ENCODE peak calls at places on chromosomes 5 and 9, in eight cellular contexts. A, D, Q, N, U, B, F and S are unnamed samples.

GRCh38 chr9:137423001-137423809 is at the start of the genes EXD3 and NOXA1:
- DNase-seq in A (peak), D (peak), Q (peak), N (peak), U (peak), B (peak), F (peak), S (peak)

GRCh38 chr9:85319946-85320345 is 421.8 kb downstream of the AGTPBP1 start:
- DNase-seq in A (no peak), D (no peak), Q (no peak), N (no peak), U (no peak), B (no peak), F (no peak), S (no peak)

GRCh38 chr5:60455589-60455988 is 244.4 kb downstream of the DEPDC1B start:
- DNase-seq in A (no peak), D (no peak), Q (no peak), N (no peak), U (no peak), B (no peak), F (no peak), S (no peak)

GRCh38 chr5:7395432-7396168 is at the start of gene ADCY2:
- DNase-seq in A (no peak), D (no peak), Q (no peak), N (no peak), U (no peak), B (no peak), F (no peak), S (no peak)

GRCh38 chr5:14569948-14570691 is 11.5 kb upstream of the OTULINL start:
- DNase-seq in A (no peak), D (no peak), Q (no peak), N (no peak), U (no peak), B (no peak), F (no peak), S (no peak)

GRCh38 chr5:109316631-109317030 is 93.1 kb downstream of the PJA2 start:
- DNase-seq in A (peak), D (no peak), Q (peak), N (no peak), U (no peak), B (no peak), F (no peak), S (no peak)

GRCh38 chr9:36316629-36317317 is 58.5 kb upstream of the GNE start:
- DNase-seq in A (no peak), D (peak), Q (no peak), N (no peak), U (no peak), B (no peak), F (no peak), S (no peak)

GRCh38 chr9:93136011-93136440 is 2.0 kb upstream of the NINJ1 start:
- DNase-seq in A (no peak), D (no peak), Q (peak), N (no peak), U (no peak), B (no peak), F (no peak), S (no peak)

GRCh38 chr5:123696948-123697347 is 185.0 kb downstream of the CSNK1G3 start:
- DNase-seq in A (no peak), D (peak), Q (peak), N (no peak), U (no peak), B (no peak), F (no peak), S (no peak)

GRCh38 chr5:54146906-54147305 is 163.5 kb downstream of the ARL15 start:
- DNase-seq in A (no peak), D (no peak), Q (no peak), N (no peak), U (no peak), B (no peak), F (no peak), S (no peak)

GRCh38 chr5:151078490-151079262 is 2.2 kb downstream of the TNIP1 start:
- DNase-seq in A (no peak), D (no peak), Q (no peak), N (no peak), U (no peak), B (peak), F (no peak), S (no peak)

GRCh38 chr5:178555771-178556211 is 34.4 kb downstream of the COL23A1 start:
- DNase-seq in A (no peak), D (no peak), Q (no peak), N (no peak), U (no peak), B (no peak), F (no peak), S (no peak)

GRCh38 chr5:1777281-1778137 is 22.1 kb downstream of the MRPL36 start:
- DNase-seq in A (no peak), D (no peak), Q (no peak), N (no peak), U (no peak), B (no peak), F (no peak), S (peak)

GRCh38 chr5:173920024-173920753 is 32.0 kb downstream of the CPEB4 start:
- DNase-seq in A (no peak), D (no peak), Q (no peak), N (no peak), U (no peak), B (no peak), F (no peak), S (no peak)

GRCh38 chr5:157518963-157519362 is 56.6 kb downstream of the ADAM19 start:
- DNase-seq in A (no peak), D (no peak), Q (no peak), N (no peak), U (no peak), B (no peak), F (no peak), S (no peak)

GRCh38 chr9:3477236-3477834 is 48.5 kb downstream of the RFX3 start:
- DNase-seq in A (no peak), D (no peak), Q (no peak), N (no peak), U (no peak), B (no peak), F (no peak), S (no peak)

GRCh38 chr9:77748214-77748772 is 100.2 kb upstream of the GNA14 start:
- DNase-seq in A (no peak), D (no peak), Q (no peak), N (no peak), U (no peak), B (no peak), F (no peak), S (no peak)

GRCh38 chr5:92916036-92916435 is 665.0 kb downstream of the NR2F1-AS1 start:
- DNase-seq in A (no peak), D (no peak), Q (peak), N (no peak), U (no peak), B (no peak), F (no peak), S (no peak)

GRCh38 chr5:170297589-170298462 is at the start of gene LCP2:
- DNase-seq in A (no peak), D (no peak), Q (no peak), N (no peak), U (no peak), B (peak), F (no peak), S (peak)

GRCh38 chr9:35689601-35690446 is at the start of gene TPM2:
- DNase-seq in A (no peak), D (no peak), Q (peak), N (no peak), U (no peak), B (no peak), F (no peak), S (no peak)

GRCh38 chr5:91022518-91022917 is 360.6 kb downstream of the ARRDC3 start:
- DNase-seq in A (no peak), D (no peak), Q (no peak), N (no peak), U (no peak), B (no peak), F (no peak), S (no peak)

GRCh38 chr5:104928906-104929520 is 1366.4 kb upstream of the NUDT12 start:
- DNase-seq in A (no peak), D (no peak), Q (no peak), N (no peak), U (no peak), B (no peak), F (no peak), S (peak)

GRCh38 chr9:123401879-123402513 is 46.0 kb downstream of the CRB2 start:
- DNase-seq in A (no peak), D (peak), Q (peak), N (no peak), U (peak), B (no peak), F (no peak), S (no peak)

GRCh38 chr5:151214614-151215545 is 9.0 kb downstream of the CCDC69 start:
- DNase-seq in A (no peak), D (no peak), Q (no peak), N (no peak), U (no peak), B (no peak), F (no peak), S (peak)

GRCh38 chr5:40381676-40382363 is 297.9 kb upstream of the PTGER4 start:
- DNase-seq in A (peak), D (no peak), Q (peak), N (no peak), U (no peak), B (no peak), F (no peak), S (no peak)